ENCODE peak calls at places on chromosomes 11 and 22, in eight cellular contexts. O is naive thymus-derived CD8-positive, alpha-beta T cell; L is bronchial epithelial cell; X is iris pigment epithelial cell; C is activated naive CD8-positive, alpha-beta T cell treated with anti-CD3 and anti-CD28 coated beads, Interleukin-2, amount 50 U/mL, for 24 hours; E is coronary artery; R is T-helper 9 cell; V is kidney epithelial cell. G is an unnamed sample.

GRCh38 chr11:33402066-33402465 is 144.9 kb downstream of the HIPK3 start:
- DNase-seq in E (no peak), R (no peak), X (peak), V (peak), O (no peak), C (no peak), L (no peak), G (no peak)

GRCh38 chr11:1163911-1164735 is 6.4 kb downstream of the MUC5AC start:
- DNase-seq in X (no peak), O (no peak), V (no peak), C (no peak), L (no peak), R (no peak), E (peak), G (no peak)

GRCh38 chr22:50150161-50151129 is 20.1 kb upstream of the PANX2 start:
- DNase-seq in E (peak), L (no peak), O (no peak), X (peak), C (no peak), R (no peak), V (no peak), G (no peak)

GRCh38 chr22:23182289-23183106 is 2.2 kb downstream of the BCR start:
- DNase-seq in O (peak), L (peak), C (peak), V (no peak), E (no peak), R (peak), X (peak), G (peak)

GRCh38 chr11:373716-374551 is 4.6 kb downstream of the B4GALNT4 start:
- DNase-seq in C (no peak), X (no peak), R (no peak), O (no peak), E (no peak), L (no peak), V (no peak), G (no peak)

GRCh38 chr11:117606211-117606610 is 190.8 kb downstream of the DSCAML1 start:
- DNase-seq in L (no peak), R (no peak), X (no peak), C (no peak), V (no peak), O (no peak), E (no peak), G (no peak)

GRCh38 chr11:84720706-84721402 is 906.3 kb downstream of the DLG2 start:
- DNase-seq in L (no peak), O (no peak), R (no peak), V (no peak), C (peak), E (no peak), X (no peak), G (no peak)

GRCh38 chr11:47186076-47186936 is at the start of gene PACSIN3:
- DNase-seq in R (peak), L (no peak), C (peak), V (no peak), O (peak), X (peak), E (no peak), G (peak)

GRCh38 chr11:2564008-2564530 is 119.3 kb downstream of the KCNQ1 start:
- DNase-seq in E (no peak), O (no peak), V (no peak), R (no peak), L (no peak), X (no peak), C (no peak), G (no peak)

GRCh38 chr11:34356576-34356917 is 1.3 kb downstream of the ABTB2 start:
- DNase-seq in L (no peak), C (peak), X (peak), V (no peak), O (peak), E (no peak), R (no peak), G (peak)

GRCh38 chr22:50678651-50679521 is 6.3 kb downstream of the SHANK3 start:
- DNase-seq in X (no peak), V (no peak), C (no peak), O (no peak), E (no peak), L (no peak), R (no peak), G (no peak)

GRCh38 chr11:91796999-91797398 is 427.6 kb upstream of the FAT3 start:
- DNase-seq in C (no peak), R (no peak), O (no peak), X (no peak), V (peak), E (no peak), L (peak), G (no peak)

GRCh38 chr11:73087730-73088129 is 54.4 kb downstream of the FCHSD2 start:
- DNase-seq in E (no peak), L (peak), X (peak), C (no peak), O (no peak), V (no peak), R (no peak), G (no peak)

GRCh38 chr11:47184711-47185304 is 1.4 kb downstream of the PACSIN3 start:
- DNase-seq in X (no peak), E (no peak), C (no peak), V (no peak), O (no peak), R (no peak), L (no peak), G (no peak)

G was measured in MG63.